ENCODE peak calls at places on chromosomes 12 and 14, in seven cellular contexts. Z is mesenchymal stem cell, M is H9, C is IMR-90, W is neuronal stem cell, E is H1, J is trophoblast cell. H is an unnamed sample.

GRCh38 chr12:6493580-6494350 is at the start of gene NCAPD2:
- DNase-seq in Z (peak), M (peak), C (peak), W (peak), E (peak), J (peak), H (peak)

GRCh38 chr14:96525452-96525851 is 23.3 kb downstream of the PAPOLA start:
- DNase-seq in Z (no peak), M (no peak), C (no peak), W (no peak), E (no peak), J (no peak), H (no peak)

GRCh38 chr12:127723236-127723635 is 543.7 kb upstream of the TMEM132C start:
- DNase-seq in Z (no peak), M (no peak), C (no peak), W (no peak), E (no peak), J (no peak), H (peak)

GRCh38 chr14:96176811-96177211 is 27.8 kb upstream of the BDKRB2 start:
- DNase-seq in Z (no peak), M (no peak), C (peak), W (no peak), E (no peak), J (no peak), H (no peak)

GRCh38 chr12:45756666-45757065 is 27.2 kb downstream of the ARID2 start:
- DNase-seq in Z (peak), M (no peak), C (peak), W (no peak), E (no peak), J (no peak), H (no peak)

GRCh38 chr12:40034712-40035111 is 71.2 kb downstream of the SLC2A13 start:
- DNase-seq in Z (no peak), M (no peak), C (peak), W (no peak), E (no peak), J (peak), H (peak)

GRCh38 chr12:100234591-100235304 is 32.1 kb downstream of the DEPDC4 start:
- DNase-seq in Z (peak), M (no peak), C (peak), W (no peak), E (no peak), J (peak), H (peak)

GRCh38 chr12:21526053-21526452 is at the start of gene SPX:
- DNase-seq in Z (no peak), M (no peak), C (peak), W (no peak), E (no peak), J (no peak), H (no peak)

GRCh38 chr12:19129486-19130223 is at the start of gene PLEKHA5:
- DNase-seq in Z (peak), M (peak), C (peak), W (peak), E (no peak), J (peak), H (peak)

DNA sequence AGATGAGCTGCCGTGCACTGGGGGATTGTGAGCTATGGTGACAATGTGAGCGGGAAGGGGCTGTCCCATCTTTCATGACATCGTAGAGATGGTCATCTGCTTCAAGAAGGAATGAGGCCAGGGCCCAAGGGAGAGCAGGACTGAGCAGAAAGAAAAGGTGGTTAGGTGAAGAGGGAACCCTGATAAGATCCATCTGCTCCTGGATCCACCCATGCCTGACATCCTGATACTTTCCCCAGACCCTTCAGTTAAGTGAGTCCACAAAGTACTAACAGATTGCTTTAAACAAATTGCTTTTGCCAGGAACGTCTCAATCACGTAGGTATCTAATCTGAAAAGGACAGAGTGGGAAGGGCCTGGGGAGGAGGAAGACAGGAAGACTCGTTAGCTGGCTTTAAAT is 25.4 kb upstream of the DLK1 start:
- DNase-seq in Z (no peak), M (no peak), C (no peak), W (no peak), E (no peak), J (no peak), H (no peak)
- H3K23ac ChIP-seq in Z (no peak), M (no peak), C (no peak), W (no peak), E (no peak), J (no peak), H (no peak)

DNA sequence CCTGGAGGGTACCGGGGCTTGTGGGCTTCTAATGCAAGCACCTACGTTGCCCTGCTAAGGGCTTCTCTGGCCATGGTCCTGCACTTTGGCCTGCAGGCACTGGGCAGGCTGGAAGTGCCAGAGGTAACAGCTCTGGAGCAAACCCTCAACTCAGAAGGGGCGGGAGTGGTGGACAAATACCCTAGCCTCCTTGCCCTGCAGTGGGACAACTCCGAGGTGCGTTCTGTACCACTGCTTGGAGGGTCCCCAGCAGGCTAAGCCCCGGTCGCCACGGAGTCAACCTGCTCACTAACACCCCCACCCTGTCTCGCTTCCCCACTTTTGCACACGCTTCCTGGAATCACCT is 20.4 kb upstream of the BEGAIN start:
- DNase-seq in Z (no peak), M (peak), C (no peak), W (no peak), E (no peak), J (no peak), H (no peak)
- H3K23ac ChIP-seq in Z (no peak), M (no peak), C (no peak), W (peak), E (no peak), J (no peak), H (no peak)

GRCh38 chr12:101779200-101779599 is 39.9 kb upstream of the SYCP3 start:
- DNase-seq in Z (no peak), M (no peak), C (no peak), W (no peak), E (no peak), J (no peak), H (no peak)
- H3K23ac ChIP-seq in Z (no peak), M (no peak), C (no peak), W (no peak), E (no peak), J (no peak), H (no peak)

GRCh38 chr14:103401223-103402214 is 16.3 kb downstream of the MARK3 start:
- DNase-seq in Z (peak), M (no peak), C (peak), W (no peak), E (no peak), J (no peak), H (peak)
- H3K23ac ChIP-seq in Z (no peak), M (no peak), C (peak), W (no peak), E (no peak), J (no peak), H (no peak)

GRCh38 chr12:122013136-122013535 is 8.5 kb upstream of the BCL7A start:
- DNase-seq in Z (no peak), M (no peak), C (no peak), W (no peak), E (no peak), J (no peak), H (no peak)
- H3K23ac ChIP-seq in Z (no peak), M (no peak), C (no peak), W (no peak), E (no peak), J (no peak), H (no peak)

GRCh38 chr12:29460082-29460481 is 37.4 kb downstream of the OVCH1 start:
- DNase-seq in Z (no peak), M (no peak), C (no peak), W (no peak), E (no peak), J (no peak), H (no peak)
- H3K23ac ChIP-seq in Z (no peak), M (no peak), C (no peak), W (no peak), E (no peak), J (no peak), H (no peak)

GRCh38 chr12:52401526-52401925 is 4.6 kb downstream of the KRT82 start:
- DNase-seq in Z (no peak), M (no peak), C (no peak), W (no peak), E (no peak), J (no peak), H (peak)

GRCh38 chr12:52402873-52403510 is 3.1 kb downstream of the KRT82 start:
- DNase-seq in Z (no peak), M (no peak), C (no peak), W (no peak), E (no peak), J (no peak), H (peak)

GRCh38 chr12:52402377-52402776 is 3.8 kb downstream of the KRT82 start:
- DNase-seq in Z (no peak), M (no peak), C (no peak), W (no peak), E (no peak), J (no peak), H (no peak)

GRCh38 chr12:52400906-52401305 is 5.2 kb downstream of the KRT82 start:
- DNase-seq in Z (no peak), M (no peak), C (no peak), W (no peak), E (no peak), J (no peak), H (no peak)

DNA sequence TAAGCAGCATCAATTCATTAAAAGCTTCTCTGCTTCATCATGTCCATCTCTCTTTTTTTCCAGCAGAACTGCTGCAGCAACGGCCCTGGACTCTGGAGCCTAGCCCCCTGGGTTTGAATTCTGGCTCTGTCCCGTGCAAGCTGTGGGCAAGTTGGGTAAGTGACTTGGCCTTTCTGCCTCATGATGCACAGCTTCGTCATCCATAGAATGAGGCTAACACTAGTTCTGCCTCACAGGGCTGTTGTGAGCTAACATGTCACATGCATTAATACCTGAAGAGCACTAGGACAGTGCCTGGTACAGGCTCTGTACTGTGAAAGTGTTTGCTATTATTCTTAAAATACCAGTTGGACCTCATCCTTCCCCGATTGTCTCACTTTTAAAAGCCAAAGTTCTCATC is 4.2 kb downstream of the KRT82 start:
- DNase-seq in Z (no peak), M (no peak), C (no peak), W (no peak), E (no peak), J (peak), H (no peak)
- H3K23ac ChIP-seq in Z (no peak), M (no peak), C (no peak), W (no peak), E (no peak), J (no peak), H (no peak)

DNA sequence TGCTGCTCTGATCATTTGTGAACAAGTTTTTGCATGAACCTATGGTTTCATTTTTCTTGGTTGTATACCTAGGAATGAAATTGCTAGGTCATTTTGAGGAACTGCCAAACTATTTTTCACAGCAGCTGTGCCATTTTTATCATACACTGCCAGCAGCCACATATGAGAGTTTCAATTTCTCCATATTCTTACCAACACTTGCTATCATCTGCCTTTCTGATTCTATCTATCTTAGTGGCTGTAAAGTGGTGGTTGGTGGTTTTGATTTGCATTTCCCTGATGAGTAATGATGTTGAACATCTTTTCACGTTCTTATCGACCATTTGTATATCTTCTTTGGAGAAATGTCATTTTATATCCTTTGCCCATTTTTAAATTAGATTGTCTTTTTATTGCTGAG is 146.1 kb downstream of the C12orf75 start:
- DNase-seq in Z (no peak), M (no peak), C (no peak), W (no peak), E (no peak), J (no peak), H (no peak)
- H3K23ac ChIP-seq in Z (no peak), M (no peak), C (no peak), W (no peak), E (no peak), J (no peak), H (no peak)

H was measured in mesendoderm.